ENCODE peak calls at places on chromosome 1, in seven cellular contexts. H is NCI-H1092, C is cardiac fibroblast, W is neuronal stem cell, L is NCI-H2029, D is IMR-90, O is Caco-2. Y is an unnamed sample.
A peak's percentile ranks its signal among the peaks of the same experiment; 100 is the strongest.

GRCh38 chr1:228736844-228737415 is 1.7 kb downstream of the RHOU start:
- DNase-seq in H (no peak), C (no peak), W (no peak), L (no peak), D (no peak), O (no peak), Y (no peak)

GRCh38 chr1:18336811-18337210 is 143.9 kb upstream of the KLHDC7A start:
- DNase-seq in H (no peak), C (no peak), W (no peak), L (no peak), D (no peak), O (no peak), Y (no peak)

GRCh38 chr1:214209260-214209808 is 71.6 kb upstream of the SMYD2 start:
- DNase-seq in H (no peak), C (no peak), W (no peak), L (no peak), D (no peak), O (no peak), Y (no peak)

GRCh38 chr1:116873680-116874271 is 35.9 kb upstream of the PTGFRN start:
- DNase-seq in H (no peak), C (peak; percentile 41), W (no peak), L (no peak), D (no peak), O (no peak), Y (no peak)

GRCh38 chr1:154747841-154748766 is 122.0 kb downstream of the KCNN3 start:
- DNase-seq in H (no peak), C (no peak), W (no peak), L (no peak), D (no peak), O (no peak), Y (no peak)

GRCh38 chr1:17653728-17654351 is 101.3 kb upstream of the ACTL8 start:
- DNase-seq in H (peak; percentile 57), C (peak; percentile 59), W (no peak), L (no peak), D (peak; percentile 50), O (peak; percentile 56), Y (peak; percentile 38)

GRCh38 chr1:89739844-89740216 is 81.0 kb upstream of the LRRC8D start:
- DNase-seq in H (no peak), C (no peak), W (no peak), L (no peak), D (no peak), O (no peak), Y (no peak)

GRCh38 chr1:163440090-163440489 is 118.3 kb downstream of the NUF2 start:
- DNase-seq in H (peak; percentile 28), C (no peak), W (no peak), L (no peak), D (no peak), O (no peak), Y (no peak)

GRCh38 chr1:45792744-45793143 is 10.7 kb upstream of the MAST2 start:
- DNase-seq in H (no peak), C (no peak), W (no peak), L (no peak), D (no peak), O (no peak), Y (no peak)

GRCh38 chr1:24980836-24981631 is 51.0 kb upstream of the RUNX3 start:
- DNase-seq in H (no peak), C (no peak), W (no peak), L (no peak), D (no peak), O (no peak), Y (no peak)